ENCODE peak calls at places on chromosomes 4 and X, in seven cellular contexts. F is upper lobe of right lung; J is cardiac muscle cell; G is endodermal cell; N is tibial artery; R is PC-3; B is CD4-positive, alpha-beta memory T cell. Z is an unnamed sample. For H3K36me3 and H3K27me3, the result is how much of the 10 kb centered on the place peaks cover.

GRCh38 chrX:150227873-150228272 is 135.2 kb upstream of the MAMLD1 start:
- DNase-seq in F (no peak), J (no peak), G (no peak), N (no peak), R (no peak), B (no peak), Z (no peak)

GRCh38 chrX:153806999-153807575 is 12.6 kb downstream of the SSR4 start:
- DNase-seq in F (no peak), J (no peak), G (no peak), N (no peak), R (no peak), B (no peak), Z (no peak)

GRCh38 chrX:53188763-53189162 is 36.2 kb downstream of the KDM5C start:
- DNase-seq in F (no peak), J (no peak), G (no peak), N (no peak), R (no peak), B (no peak), Z (no peak)

GRCh38 chrX:2928583-2929434 is at the start of gene ARSD:
- DNase-seq in F (peak), J (peak), G (peak), N (peak), R (peak), B (peak), Z (peak)

GRCh38 chrX:100995469-100995868 is 26.0 kb downstream of the ARL13A start:
- DNase-seq in F (no peak), J (no peak), G (no peak), N (no peak), R (peak), B (no peak), Z (no peak)

GRCh38 chr4:92060333-92060732 is 243.4 kb upstream of the GRID2 start:
- DNase-seq in F (no peak), J (no peak), G (peak), N (no peak), R (no peak), B (no peak), Z (peak)

GRCh38 chrX:21440911-21441310 is 66.7 kb downstream of the CNKSR2 start:
- DNase-seq in F (no peak), J (no peak), G (no peak), N (no peak), R (no peak), B (no peak), Z (no peak)

GRCh38 chr4:79445371-79445781 is 37.3 kb upstream of the GK2 start:
- DNase-seq in F (no peak), J (peak), G (peak), N (no peak), R (no peak), B (no peak), Z (no peak)

GRCh38 chr4:157838366-157838765 is 334.5 kb downstream of the GASK1B start:
- DNase-seq in F (no peak), J (no peak), G (no peak), N (no peak), R (no peak), B (no peak), Z (no peak)

GRCh38 chrX:147848543-147849448 is 62.9 kb upstream of the FMR1 start:
- DNase-seq in F (no peak), J (no peak), G (no peak), N (no peak), R (no peak), B (no peak), Z (no peak)

GRCh38 chr4:151099976-151100417 is 569 bp downstream of the RPS3A start:
- DNase-seq in F (no peak), J (no peak), G (no peak), N (no peak), R (no peak), B (no peak), Z (no peak)

GRCh38 chrX:133402042-133402453 is 13.2 kb downstream of the GPC4 start:
- DNase-seq in F (no peak), J (no peak), G (no peak), N (no peak), R (no peak), B (no peak), Z (no peak)

GRCh38 chr4:152328595-152328994 is 207.3 kb downstream of the FBXW7 start:
- DNase-seq in F (no peak), J (no peak), G (no peak), N (no peak), R (peak), B (no peak), Z (no peak)
- H3K36me3 ChIP-seq in F (half or more), J (under half), G (under half), N (under half), R (under half), B (under half), Z (under half)

GRCh38 chr4:5884804-5885203 is 8.1 kb downstream of the CRMP1 start:
- DNase-seq in F (no peak), J (no peak), G (no peak), N (no peak), R (no peak), B (no peak), Z (no peak)
- H3K27me3 ChIP-seq in F (under half), J (under half), G (under half), N (half or more), R (under half), B (under half), Z (under half)

DNA sequence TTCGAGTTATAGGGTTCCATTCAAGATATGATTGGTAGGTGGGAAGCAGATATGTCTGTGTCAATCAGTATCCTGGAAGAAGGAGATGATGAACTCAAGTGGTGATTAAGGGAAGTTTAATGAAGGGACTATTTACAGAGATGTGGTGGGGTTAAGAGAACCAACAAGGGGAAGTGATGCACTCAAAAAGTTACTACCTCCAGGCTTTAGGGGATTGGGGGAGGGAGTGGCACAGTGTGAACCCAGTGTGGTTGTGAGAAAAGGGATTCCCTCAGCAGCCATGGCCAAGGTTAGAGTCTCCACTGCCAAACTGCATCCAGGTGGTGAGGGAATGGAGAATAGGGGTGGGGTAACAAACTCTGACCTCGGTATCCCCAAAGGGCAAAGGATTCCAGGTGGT is 27.9 kb downstream of the PKD2 start:
- DNase-seq in F (no peak), J (no peak), G (no peak), N (no peak), R (no peak), B (no peak), Z (no peak)
- H3K36me3 ChIP-seq in F (half or more), J (under half), G (half or more), N (under half), R (under half), B (under half), Z (under half)

GRCh38 chr4:41874873-41875272 is 60.4 kb upstream of the TMEM33 start:
- DNase-seq in F (no peak), J (no peak), G (no peak), N (no peak), R (no peak), B (no peak), Z (no peak)

GRCh38 chr4:41878170-41878941 is 56.9 kb upstream of the TMEM33 start:
- DNase-seq in F (no peak), J (no peak), G (peak), N (no peak), R (no peak), B (no peak), Z (peak)

GRCh38 chr4:41873380-41874295 is 61.6 kb upstream of the TMEM33 start:
- DNase-seq in F (no peak), J (no peak), G (peak), N (no peak), R (no peak), B (no peak), Z (peak)

GRCh38 chr4:41877020-41877796 is 58.0 kb upstream of the TMEM33 start:
- DNase-seq in F (no peak), J (no peak), G (peak), N (no peak), R (no peak), B (no peak), Z (peak)

GRCh38 chr4:41874398-41874797 is 60.8 kb upstream of the TMEM33 start:
- DNase-seq in F (no peak), J (no peak), G (peak), N (no peak), R (no peak), B (no peak), Z (no peak)
- H3K27me3 ChIP-seq in F (half or more), J (half or more), G (half or more), N (half or more), R (under half), B (under half), Z (half or more)

GRCh38 chr4:25060586-25061340 is 30.0 kb upstream of the LGI2 start:
- DNase-seq in F (no peak), J (no peak), G (no peak), N (no peak), R (no peak), B (no peak), Z (no peak)

GRCh38 chr4:25060179-25060578 is 29.4 kb upstream of the LGI2 start:
- DNase-seq in F (no peak), J (no peak), G (no peak), N (no peak), R (no peak), B (no peak), Z (no peak)

GRCh38 chr4:25061602-25062001 is 30.9 kb upstream of the LGI2 start:
- DNase-seq in F (no peak), J (no peak), G (no peak), N (no peak), R (no peak), B (no peak), Z (no peak)

GRCh38 chr4:25058796-25059195 is 28.1 kb upstream of the LGI2 start:
- DNase-seq in F (no peak), J (no peak), G (no peak), N (no peak), R (no peak), B (no peak), Z (no peak)

DNA sequence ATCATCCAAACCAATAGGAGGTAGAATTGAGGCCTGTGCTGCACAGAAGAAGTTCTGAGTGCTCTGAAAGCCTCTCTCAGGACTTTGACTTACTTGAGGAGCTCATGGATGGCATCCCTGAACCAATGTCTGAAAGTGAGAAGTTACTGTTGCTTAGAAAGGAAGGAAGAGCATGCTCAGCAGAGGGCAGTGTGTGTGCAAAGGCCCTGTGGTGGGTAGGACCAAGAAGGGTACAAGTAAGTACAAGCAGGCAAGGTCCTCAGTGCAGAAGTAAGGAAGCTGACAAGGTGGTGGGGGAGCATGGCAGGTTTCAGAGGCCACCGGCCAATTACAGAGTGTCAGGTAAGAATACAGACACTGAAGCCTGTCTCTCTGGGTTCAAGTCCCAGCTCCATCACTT is 31.4 kb upstream of the LGI2 start:
- DNase-seq in F (no peak), J (no peak), G (no peak), N (no peak), R (no peak), B (no peak), Z (no peak)
- H3K36me3 ChIP-seq in F (under half), J (under half), G (under half), N (under half), R (under half), B (under half), Z (under half)

DNA sequence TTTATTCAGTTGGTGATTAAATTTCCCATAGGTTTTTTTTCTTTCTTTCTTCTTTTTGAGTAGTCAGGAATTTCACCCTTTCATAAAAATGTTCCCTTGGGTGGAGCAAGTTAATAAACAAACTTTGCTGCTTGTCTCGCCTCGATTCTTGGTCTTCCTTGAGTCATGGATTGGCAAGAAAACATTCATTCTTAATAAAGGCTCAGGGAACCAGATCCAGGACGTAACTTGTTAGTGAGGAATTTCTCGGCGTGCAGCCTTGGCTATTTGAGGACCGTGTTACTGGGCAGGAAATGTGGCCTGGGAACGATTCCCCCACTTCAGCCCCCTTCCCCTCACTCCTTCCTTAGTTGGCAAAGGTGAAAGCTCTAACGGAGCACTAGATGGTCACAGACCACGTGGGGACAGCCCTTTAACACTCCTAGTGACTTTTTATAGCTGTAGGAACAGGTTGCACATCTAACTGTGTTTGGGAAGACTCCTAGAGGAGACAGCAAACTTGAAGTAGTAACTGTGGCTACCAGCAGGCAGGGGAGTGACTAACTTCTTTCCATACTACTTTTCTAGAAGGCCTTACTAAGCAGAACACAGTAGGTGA is 106.8 kb downstream of the UCHL1 start:
- DNase-seq in F (no peak), J (no peak), G (peak), N (peak), R (peak), B (no peak), Z (no peak)
- H3K27me3 ChIP-seq in F (under half), J (half or more), G (half or more), N (under half), R (under half), B (under half), Z (half or more)

DNA sequence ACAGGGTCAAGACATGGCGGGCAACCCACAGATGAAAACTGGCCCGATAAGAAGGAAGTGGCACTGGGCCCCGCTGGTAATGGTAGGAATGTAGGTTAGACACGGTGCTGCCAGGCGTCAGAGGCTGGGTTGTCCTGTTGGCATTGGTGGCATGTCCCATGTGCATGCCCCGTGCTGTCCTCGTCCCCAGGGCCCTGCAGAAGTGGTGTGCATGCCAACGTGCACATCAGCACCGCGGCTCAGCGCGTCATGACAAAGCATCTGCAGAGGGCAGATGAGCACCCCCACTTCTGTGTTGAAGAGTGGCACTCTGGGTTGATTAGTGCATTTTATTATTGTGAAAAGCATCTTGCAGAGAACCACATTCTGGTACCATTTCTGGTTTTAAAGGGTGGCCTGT is 35.6 kb downstream of the NELFA start:
- DNase-seq in F (peak), J (no peak), G (no peak), N (no peak), R (no peak), B (no peak), Z (no peak)
- H3K36me3 ChIP-seq in F (under half), J (under half), G (half or more), N (under half), R (under half), B (under half), Z (under half)

GRCh38 chr4:182141046-182141445 is 102.2 kb upstream of the TENM3 start:
- DNase-seq in F (no peak), J (peak), G (peak), N (no peak), R (no peak), B (no peak), Z (peak)
- H3K27me3 ChIP-seq in F (half or more), J (half or more), G (under half), N (half or more), R (under half), B (under half), Z (under half)

GRCh38 chr4:54626113-54626512 is 31.6 kb upstream of the KIT start:
- DNase-seq in F (no peak), J (no peak), G (no peak), N (no peak), R (no peak), B (no peak), Z (no peak)
- H3K36me3 ChIP-seq in F (under half), J (under half), G (under half), N (under half), R (under half), B (under half), Z (under half)

Z was measured in H7.